ENCODE peak calls at places on chromosome 15, in seven cellular contexts. C is K562, G is H1, T is GM12878, B is HepG2, K is GM12892, V is SK-N-SH. H is an unnamed sample.

GRCh38 chr15:66763186-66764066 is 61.4 kb downstream of the SMAD6 start:
- DNase-seq in B (no peak), V (peak), C (no peak), G (no peak), K (no peak), T (no peak), H (no peak)

GRCh38 chr15:79007066-79007465 is 62.2 kb upstream of the CTSH start:
- DNase-seq in C (peak), T (peak), B (peak), G (peak), K (no peak), V (peak), H (no peak)

GRCh38 chr15:49492834-49493233 is 69.8 kb downstream of the FGF7 start:
- DNase-seq in B (no peak), T (no peak), K (no peak), C (no peak), G (no peak), V (no peak), H (no peak)

GRCh38 chr15:71337197-71337845 is 222.1 kb downstream of the THSD4 start:
- DNase-seq in K (no peak), G (no peak), B (no peak), T (no peak), C (no peak), V (no peak), H (no peak)

GRCh38 chr15:73755946-73756345 is 2.8 kb upstream of the INSYN1 start:
- DNase-seq in V (no peak), T (no peak), C (no peak), G (no peak), K (no peak), B (no peak), H (no peak)

GRCh38 chr15:71080705-71081104 is 34.6 kb upstream of the THSD4 start:
- DNase-seq in T (peak), K (no peak), C (no peak), V (no peak), B (no peak), G (no peak), H (no peak)

GRCh38 chr15:38589502-38589901 is 24.9 kb upstream of the RASGRP1 start:
- DNase-seq in B (no peak), C (no peak), G (no peak), V (no peak), K (no peak), T (no peak), H (no peak)

GRCh38 chr15:88312941-88313579 is 56.5 kb upstream of the NTRK3 start:
- DNase-seq in V (no peak), K (no peak), T (no peak), B (no peak), G (no peak), C (no peak), H (no peak)

GRCh38 chr15:76059320-76060097 is at the start of gene TMEM266:
- DNase-seq in C (peak), B (no peak), V (peak), T (no peak), G (no peak), K (peak), H (peak)

GRCh38 chr15:77493324-77493907 is 72.7 kb downstream of the HMG20A start:
- DNase-seq in T (no peak), G (no peak), K (no peak), C (no peak), B (no peak), V (no peak), H (no peak)

GRCh38 chr15:91283155-91283554 is 183.1 kb downstream of the SV2B start:
- DNase-seq in K (no peak), V (no peak), C (no peak), G (no peak), T (no peak), B (no peak), H (no peak)

GRCh38 chr15:29573197-29573838 is 248.9 kb downstream of the TJP1 start:
- DNase-seq in G (no peak), C (no peak), V (no peak), B (no peak), K (no peak), T (no peak), H (no peak)

GRCh38 chr15:85636351-85636750 is 158.4 kb downstream of the KLHL25 start:
- DNase-seq in T (no peak), B (no peak), C (no peak), G (no peak), K (no peak), V (no peak), H (no peak)

GRCh38 chr15:63891079-63891762 is 57.5 kb upstream of the HERC1 start:
- DNase-seq in G (peak), T (peak), K (no peak), V (peak), C (peak), B (peak), H (no peak)

GRCh38 chr15:64883997-64884511 is 27.6 kb upstream of the ANKDD1A start:
- DNase-seq in T (peak), B (no peak), V (peak), K (peak), C (no peak), G (no peak), H (no peak)

GRCh38 chr15:67110400-67110799 is 45.0 kb downstream of the SMAD3 start:
- DNase-seq in T (peak), C (no peak), K (no peak), B (no peak), G (no peak), V (no peak), H (no peak)

GRCh38 chr15:22911306-22911705 is 68.9 kb downstream of the CYFIP1 start:
- DNase-seq in C (no peak), B (no peak), K (no peak), T (no peak), G (no peak), V (no peak), H (no peak)

GRCh38 chr15:94002026-94002425 is 229.3 kb upstream of the MCTP2 start:
- DNase-seq in B (no peak), V (no peak), G (no peak), K (no peak), T (no peak), C (no peak), H (no peak)

GRCh38 chr15:36605626-36606263 is 26.3 kb downstream of the CDIN1 start:
- DNase-seq in C (no peak), B (no peak), G (no peak), V (no peak), K (no peak), T (no peak), H (no peak)

GRCh38 chr15:88909956-88910831 is 3.0 kb downstream of the MFGE8 start:
- DNase-seq in B (no peak), T (no peak), K (no peak), C (no peak), G (no peak), V (no peak), H (no peak)

GRCh38 chr15:57732526-57733331 is 26.2 kb downstream of the POLR2M start:
- DNase-seq in B (peak), C (peak), T (no peak), K (no peak), G (no peak), V (peak), H (peak)

GRCh38 chr15:69718916-69719315 is 266.3 kb downstream of the RPLP1 start:
- DNase-seq in K (no peak), C (no peak), V (no peak), B (no peak), G (no peak), T (no peak), H (no peak)

GRCh38 chr15:74642328-74642723 is 26.7 kb downstream of the CLK3 start:
- DNase-seq in B (no peak), G (no peak), V (no peak), T (no peak), K (no peak), C (no peak), H (no peak)

GRCh38 chr15:77018796-77019475 is 24.0 kb downstream of the PSTPIP1 start:
- DNase-seq in T (no peak), B (no peak), C (no peak), K (no peak), V (no peak), G (no peak), H (no peak)

GRCh38 chr15:33864360-33865075 is 103.8 kb upstream of the CHRM5 start:
- DNase-seq in K (no peak), C (no peak), V (no peak), T (no peak), G (no peak), B (no peak), H (no peak)

GRCh38 chr15:63940956-63941620 is 105.2 kb downstream of the DAPK2 start:
- DNase-seq in C (no peak), K (no peak), B (no peak), T (no peak), G (no peak), V (peak), H (no peak)

GRCh38 chr15:81752149-81752942 is 293.5 kb downstream of the MEX3B start:
- DNase-seq in K (no peak), B (no peak), C (no peak), T (no peak), V (peak), G (no peak), H (no peak)

GRCh38 chr15:55587321-55588069 is 650 bp downstream of the PYGO1 start:
- DNase-seq in V (peak), G (no peak), C (no peak), K (peak), T (no peak), B (peak), H (peak)

GRCh38 chr15:42796955-42797779 is 60.2 kb upstream of the CDAN1 start:
- DNase-seq in B (no peak), C (no peak), T (no peak), V (no peak), G (no peak), K (no peak), H (no peak)
- TF ChIP-seq TAF1 in B (no peak), C (no peak), T (no peak), V (no peak), G (no peak), K (no peak), H (no peak)

GRCh38 chr15:90099868-90100854 is 2.1 kb downstream of the IDH2 start:
- DNase-seq in V (no peak), K (no peak), C (no peak), T (no peak), B (peak), G (no peak), H (no peak)
- TF ChIP-seq TAF1 in V (no peak), K (no peak), C (no peak), T (no peak), B (no peak), G (no peak), H (no peak)

GRCh38 chr15:95086543-95087252 is 855.3 kb downstream of the MCTP2 start:
- DNase-seq in C (no peak), G (no peak), K (no peak), B (no peak), V (no peak), T (no peak), H (no peak)
- TF ChIP-seq TAF1 in C (no peak), G (no peak), K (no peak), B (no peak), V (no peak), T (no peak), H (no peak)

GRCh38 chr15:96347181-96348111 is 16.9 kb downstream of the NR2F2 start:
- DNase-seq in T (no peak), G (no peak), C (no peak), K (no peak), V (no peak), B (no peak), H (no peak)
- TF ChIP-seq TAF1 in T (no peak), G (no peak), C (no peak), K (no peak), V (no peak), B (no peak), H (no peak)

GRCh38 chr15:52078197-52078875 is 34.2 kb downstream of the BCL2L10 start:
- DNase-seq in V (no peak), T (no peak), G (no peak), K (no peak), C (no peak), B (peak), H (no peak)

GRCh38 chr15:52080031-52080430 is 32.5 kb downstream of the BCL2L10 start:
- DNase-seq in T (no peak), K (no peak), G (no peak), B (no peak), C (no peak), V (no peak), H (no peak)

GRCh38 chr15:52080993-52081392 is 31.6 kb downstream of the BCL2L10 start:
- DNase-seq in T (no peak), C (no peak), G (no peak), K (no peak), V (no peak), B (no peak), H (no peak)

GRCh38 chr15:52076889-52077781 is 35.4 kb downstream of the BCL2L10 start:
- DNase-seq in C (no peak), G (no peak), V (no peak), K (no peak), T (peak), B (peak), H (no peak)

DNA sequence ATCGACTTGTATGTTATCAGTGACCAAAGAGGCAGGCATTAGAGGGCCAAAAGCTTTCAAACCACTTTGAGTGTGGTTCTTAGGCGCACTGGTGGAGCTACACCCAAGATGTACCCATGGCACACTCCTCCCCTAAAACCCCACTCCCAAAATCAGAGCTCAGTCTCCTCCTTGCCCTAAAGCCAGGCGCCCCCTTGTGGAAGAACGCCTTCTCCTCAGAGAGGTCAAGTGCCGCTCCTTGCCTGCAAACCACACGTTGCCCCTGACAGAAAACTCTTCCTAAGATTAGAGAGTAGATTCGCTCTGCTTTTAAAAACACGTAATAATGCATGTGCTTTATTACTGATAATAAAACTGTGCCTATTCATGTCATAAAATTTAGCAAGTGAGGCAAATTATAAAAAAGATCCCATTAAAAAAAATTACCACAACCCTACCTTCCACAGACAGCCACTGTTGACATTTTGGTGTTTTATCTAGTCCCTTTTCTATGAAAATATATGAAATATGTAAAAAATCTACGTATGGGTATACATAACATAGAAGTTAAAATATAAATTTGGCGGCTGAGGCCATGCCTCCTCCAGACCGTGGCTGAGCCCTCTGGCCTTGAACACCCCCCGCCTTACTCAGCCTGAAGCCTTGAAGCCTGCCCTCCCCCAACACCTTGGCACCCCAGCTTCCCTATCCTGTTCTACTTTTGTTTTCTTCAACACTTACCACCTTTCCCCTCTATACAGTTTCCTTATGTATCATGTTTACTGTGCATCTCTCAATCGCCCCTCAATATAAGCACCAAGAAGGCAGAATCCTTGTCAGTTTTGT is 33.5 kb downstream of the BCL2L10 start:
- DNase-seq in K (peak), B (peak), G (peak), C (peak), T (no peak), V (peak), H (peak)
- TF ChIP-seq TAF1 in K (no peak), B (no peak), G (no peak), C (no peak), T (no peak), V (no peak), H (no peak)

GRCh38 chr15:68589012-68589411 is 10.2 kb downstream of the CORO2B start:
- DNase-seq in V (no peak), B (no peak), C (no peak), T (no peak), K (no peak), G (no peak), H (no peak)

GRCh38 chr15:68590721-68591389 is 12.1 kb downstream of the CORO2B start:
- DNase-seq in V (no peak), C (no peak), K (no peak), T (no peak), B (no peak), G (no peak), H (no peak)

GRCh38 chr15:68592054-68592453 is 13.3 kb downstream of the CORO2B start:
- DNase-seq in V (no peak), C (no peak), B (no peak), G (no peak), T (no peak), K (no peak), H (no peak)

GRCh38 chr15:68587769-68588385 is 9.1 kb downstream of the CORO2B start:
- DNase-seq in K (no peak), G (no peak), C (no peak), B (no peak), T (no peak), V (no peak), H (no peak)

GRCh38 chr15:68589783-68590710 is 11.3 kb downstream of the CORO2B start:
- DNase-seq in T (no peak), K (no peak), C (no peak), B (no peak), G (no peak), V (no peak), H (no peak)
- TF ChIP-seq TAF1 in T (no peak), K (no peak), C (no peak), B (no peak), G (no peak), V (no peak), H (no peak)

GRCh38 chr15:100308222-100309007 is 33.4 kb downstream of the ADAMTS17 start:
- DNase-seq in V (no peak), B (no peak), G (no peak), C (no peak), K (no peak), T (no peak), H (no peak)
- TF ChIP-seq TAF1 in V (no peak), B (no peak), G (no peak), C (no peak), K (no peak), T (no peak), H (no peak)

H was measured in GM12891.